ENCODE peak calls at places on chromosome 2, in five cellular contexts. One of them, this sample, is unnamed.

GRCh38 chr2:180184506-180184905 is 177.4 kb upstream of the CWC22 start:
- DNase-seq in suprapubic skin: no peak
- DNase-seq in iris pigment epithelial cell: peak
- DNase-seq in PC-3: no peak
- DNase-seq in H7: no peak
- DNase-seq in this sample: no peak

GRCh38 chr2:219611306-219611705 is 13.6 kb downstream of the STK11IP start:
- DNase-seq in suprapubic skin: no peak
- DNase-seq in iris pigment epithelial cell: no peak
- DNase-seq in PC-3: no peak
- DNase-seq in H7: no peak
- DNase-seq in this sample: no peak

GRCh38 chr2:26243643-26244478 is 571 bp downstream of the HADHA start:
- DNase-seq in suprapubic skin: no peak
- DNase-seq in iris pigment epithelial cell: peak
- DNase-seq in PC-3: peak
- DNase-seq in H7: peak
- DNase-seq in this sample: no peak

GRCh38 chr2:240023792-240024191 is 1.4 kb downstream of the NDUFA10 start:
- DNase-seq in suprapubic skin: no peak
- DNase-seq in iris pigment epithelial cell: no peak
- DNase-seq in PC-3: no peak
- DNase-seq in H7: no peak
- DNase-seq in this sample: no peak

GRCh38 chr2:10165282-10165681 is 42.7 kb downstream of the RRM2 start:
- DNase-seq in suprapubic skin: no peak
- DNase-seq in iris pigment epithelial cell: no peak
- DNase-seq in PC-3: no peak
- DNase-seq in H7: peak
- DNase-seq in this sample: no peak

GRCh38 chr2:109125595-109126500 is 3.2 kb upstream of the SH3RF3 start:
- DNase-seq in suprapubic skin: no peak
- DNase-seq in iris pigment epithelial cell: peak
- DNase-seq in PC-3: peak
- DNase-seq in H7: no peak
- DNase-seq in this sample: peak

GRCh38 chr2:239304533-239305221 is 96.1 kb downstream of the HDAC4 start:
- DNase-seq in suprapubic skin: peak
- DNase-seq in iris pigment epithelial cell: no peak
- DNase-seq in PC-3: no peak
- DNase-seq in H7: no peak
- DNase-seq in this sample: no peak

GRCh38 chr2:14272396-14273077 is 360.0 kb upstream of the LRATD1 start:
- DNase-seq in suprapubic skin: no peak
- DNase-seq in iris pigment epithelial cell: no peak
- DNase-seq in PC-3: no peak
- DNase-seq in H7: no peak
- DNase-seq in this sample: no peak

GRCh38 chr2:197234792-197235191 is 75.8 kb downstream of the ANKRD44 start:
- DNase-seq in suprapubic skin: no peak
- DNase-seq in iris pigment epithelial cell: no peak
- DNase-seq in PC-3: no peak
- DNase-seq in H7: no peak
- DNase-seq in this sample: no peak

GRCh38 chr2:226791487-226792081 is 8.0 kb downstream of the IRS1 start:
- DNase-seq in suprapubic skin: peak
- DNase-seq in iris pigment epithelial cell: peak
- DNase-seq in PC-3: peak
- DNase-seq in H7: peak
- DNase-seq in this sample: peak

GRCh38 chr2:177658309-177658708 is 265.7 kb downstream of the AGPS start:
- DNase-seq in suprapubic skin: no peak
- DNase-seq in iris pigment epithelial cell: no peak
- DNase-seq in PC-3: no peak
- DNase-seq in H7: no peak
- DNase-seq in this sample: no peak

GRCh38 chr2:105397959-105398521 is 811 bp downstream of the FHL2 start:
- DNase-seq in suprapubic skin: no peak
- DNase-seq in iris pigment epithelial cell: no peak
- DNase-seq in PC-3: no peak
- DNase-seq in H7: no peak
- DNase-seq in this sample: no peak

GRCh38 chr2:26873584-26873983 is 25.7 kb downstream of the DPYSL5 start:
- DNase-seq in suprapubic skin: no peak
- DNase-seq in iris pigment epithelial cell: no peak
- DNase-seq in PC-3: no peak
- DNase-seq in H7: no peak
- DNase-seq in this sample: no peak